ENCODE peak calls at places on chromosomes 5 and 9, in five cellular contexts. O is suprapubic skin, E is H1, C is HCT116, V is ovary. Y is an unnamed sample.
A peak's percentile ranks its signal among the peaks of the same experiment; 100 is the strongest.

GRCh38 chr5:172942556-172942955 is 16.7 kb upstream of the RPL26L1 start:
- DNase-seq in E (no peak), O (no peak), V (no peak), C (no peak), Y (no peak)

GRCh38 chr5:135660826-135661555 is 82.2 kb upstream of the CXCL14 start:
- DNase-seq in O (no peak), C (no peak), V (no peak), E (no peak), Y (no peak)

GRCh38 chr5:96972599-96973334 is 36.9 kb downstream of the LNPEP start:
- DNase-seq in O (no peak), C (no peak), V (no peak), E (no peak), Y (no peak)

GRCh38 chr9:108212179-108212578 is 643.6 kb downstream of the ACTL7B start:
- DNase-seq in V (no peak), E (no peak), C (no peak), O (no peak), Y (no peak)

GRCh38 chr9:124078641-124079040 is 67.1 kb downstream of the LHX2 start:
- DNase-seq in E (no peak), O (no peak), V (no peak), C (no peak), Y (no peak)

GRCh38 chr5:101424530-101425175 is 521.6 kb upstream of the ST8SIA4 start:
- DNase-seq in O (no peak), E (no peak), V (no peak), C (peak; percentile 10), Y (no peak)

GRCh38 chr9:126624912-126625311 is 11.2 kb downstream of the LMX1B start:
- DNase-seq in O (no peak), E (no peak), V (no peak), C (no peak), Y (no peak)

GRCh38 chr5:151708126-151708525 is 21.4 kb upstream of the SPARC start:
- DNase-seq in E (no peak), V (no peak), C (peak; percentile 41), O (no peak), Y (no peak)

GRCh38 chr9:93041108-93041802 is 17.2 kb upstream of the SUSD3 start:
- DNase-seq in O (no peak), C (peak; percentile 44), E (no peak), V (no peak), Y (no peak)

GRCh38 chr5:13866792-13867191 is 77.7 kb downstream of the DNAH5 start:
- DNase-seq in O (no peak), E (no peak), C (no peak), V (no peak), Y (no peak)

GRCh38 chr9:126581893-126582292 is 31.8 kb upstream of the LMX1B start:
- DNase-seq in E (no peak), C (no peak), O (no peak), V (no peak), Y (no peak)

GRCh38 chr9:132489536-132489935 is 79.5 kb downstream of the CFAP77 start:
- DNase-seq in E (no peak), O (no peak), V (no peak), C (no peak), Y (no peak)

GRCh38 chr5:175689147-175689991 is 31.5 kb downstream of the HRH2 start:
- DNase-seq in V (no peak), E (no peak), O (no peak), C (no peak), Y (no peak)

GRCh38 chr5:148687427-148687826 is 33.1 kb upstream of the HTR4 start:
- DNase-seq in V (no peak), C (peak; percentile 64), O (no peak), E (peak; percentile 23), Y (no peak)
- TF ChIP-seq POLR2A in V (no peak), C (no peak), O (no peak), E (no peak), Y (no peak)

GRCh38 chr9:95317119-95317892 is at the start of gene FANCC:
- DNase-seq in E (peak; percentile 89), C (peak; percentile 66), O (peak; percentile 92), V (peak; percentile 95), Y (peak; percentile 93)
- TF ChIP-seq POLR2A in E (peak; percentile 96), C (peak; percentile 36), O (no peak), V (no peak), Y (no peak)

GRCh38 chr5:43251754-43252153 is 59.7 kb downstream of the NIM1K start:
- DNase-seq in O (no peak), C (no peak), E (no peak), V (no peak), Y (no peak)
- TF ChIP-seq POLR2A in O (no peak), C (no peak), E (no peak), V (no peak), Y (no peak)

GRCh38 chr5:25416960-25417359 is 772.2 kb upstream of the CDH10 start:
- DNase-seq in V (no peak), E (no peak), O (no peak), C (no peak), Y (no peak)
- TF ChIP-seq POLR2A in V (no peak), E (no peak), O (no peak), C (no peak), Y (no peak)